ENCODE peak calls at places on chromosomes 5 and 9, in six cellular contexts. Z is SK-N-SH, Y is IMR-90, D is GM12878, I is HepG2, L is K562. B is an unnamed sample.

GRCh38 chr9:73916016-73916673 is 581.0 kb upstream of the RORB start:
- DNase-seq in D (no peak), L (peak; percentile 4), Z (peak; percentile 1), Y (no peak), I (peak; percentile 29), B (no peak)

GRCh38 chr5:81606150-81606549 is 144.7 kb downstream of the SSBP2 start:
- DNase-seq in L (peak; percentile 15), Y (no peak), I (no peak), Z (no peak), D (no peak), B (no peak)

GRCh38 chr5:94976863-94977262 is 308.0 kb downstream of the MCTP1 start:
- DNase-seq in Y (no peak), L (no peak), I (no peak), Z (no peak), D (no peak), B (no peak)

GRCh38 chr5:58582004-58582403 is 871 bp upstream of the RAB3C start:
- DNase-seq in L (no peak), D (no peak), Z (peak; percentile 65), I (no peak), Y (no peak), B (no peak)

GRCh38 chr5:10409504-10409903 is 32.2 kb upstream of the ROPN1L start:
- DNase-seq in I (no peak), Y (no peak), Z (no peak), L (no peak), D (no peak), B (no peak)

GRCh38 chr5:62572918-62573514 is 5.6 kb upstream of the LRRC70 start:
- DNase-seq in I (no peak), L (no peak), D (no peak), Y (peak; percentile 7), Z (no peak), B (no peak)

GRCh38 chr5:175479125-175479881 is 943 bp downstream of the SFXN1 start:
- DNase-seq in Z (peak; percentile 30), I (peak; percentile 30), D (no peak), Y (no peak), L (peak; percentile 24), B (no peak)

GRCh38 chr9:110895141-110895912 is 142.9 kb downstream of the LPAR1 start:
- DNase-seq in D (no peak), Y (no peak), L (no peak), I (no peak), Z (no peak), B (no peak)

GRCh38 chr5:65508978-65509377 is 27.3 kb upstream of the ADAMTS6 start:
- DNase-seq in I (no peak), Z (no peak), Y (peak; percentile 67), L (no peak), D (no peak), B (no peak)

GRCh38 chr5:39699164-39699563 is 274.4 kb upstream of the DAB2 start:
- DNase-seq in Z (no peak), I (no peak), L (no peak), D (no peak), Y (no peak), B (no peak)

GRCh38 chr9:22098636-22099332 is 89.7 kb upstream of the CDKN2B start:
- DNase-seq in D (no peak), L (no peak), I (no peak), Z (no peak), Y (no peak), B (no peak)

GRCh38 chr5:173639-174600 is 17.4 kb upstream of the LRRC14B start:
- DNase-seq in Y (no peak), Z (no peak), L (no peak), D (no peak), I (no peak), B (no peak)

GRCh38 chr9:117403848-117404247 is 11.0 kb downstream of the ASTN2 start:
- DNase-seq in Y (no peak), I (no peak), Z (no peak), L (no peak), D (no peak), B (no peak)

GRCh38 chr5:132270706-132271105 is 13.2 kb downstream of the PDLIM4 start:
- DNase-seq in I (no peak), Z (no peak), D (no peak), Y (no peak), L (no peak), B (no peak)

GRCh38 chr5:143173139-143173889 is 230.2 kb downstream of the NR3C1 start:
- DNase-seq in D (no peak), Y (no peak), I (peak; percentile 51), L (no peak), Z (no peak), B (no peak)

GRCh38 chr5:85000671-85001070 is 616.0 kb upstream of the EDIL3 start:
- DNase-seq in D (no peak), L (no peak), Z (no peak), I (no peak), Y (peak; percentile 24), B (no peak)

GRCh38 chr9:3468407-3469205 is 57.2 kb downstream of the RFX3 start:
- DNase-seq in Y (no peak), L (no peak), Z (no peak), I (no peak), D (no peak), B (no peak)

GRCh38 chr5:57366744-57367143 is 115.9 kb downstream of the ACTBL2 start:
- DNase-seq in Z (no peak), Y (peak; percentile 28), I (peak; percentile 77), L (no peak), D (no peak), B (peak; percentile 74)

GRCh38 chr5:140336388-140336787 is 10.0 kb downstream of the HBEGF start:
- DNase-seq in D (no peak), Y (no peak), I (peak; percentile 63), Z (no peak), L (no peak), B (no peak)

GRCh38 chr5:60668715-60669304 is 31.2 kb downstream of the DEPDC1B start:
- DNase-seq in I (peak; percentile 33), Y (peak; percentile 41), D (no peak), Z (peak; percentile 22), L (no peak), B (peak; percentile 15)

GRCh38 chr9:2153599-2154217 is 138.6 kb downstream of the SMARCA2 start:
- DNase-seq in D (no peak), Y (no peak), L (no peak), I (no peak), Z (no peak), B (no peak)

GRCh38 chr9:116641292-116642059 is 45.6 kb upstream of the TRIM32 start:
- DNase-seq in L (no peak), I (no peak), Z (no peak), Y (no peak), D (no peak), B (no peak)

GRCh38 chr9:133774799-133775198 is 36.6 kb upstream of the SARDH start:
- DNase-seq in L (no peak), Y (no peak), D (no peak), Z (no peak), I (no peak), B (no peak)

GRCh38 chr5:82167372-82167771 is 110.8 kb downstream of the RPS23 start:
- DNase-seq in I (no peak), L (no peak), Y (peak; percentile 39), D (no peak), Z (no peak), B (no peak)

GRCh38 chr5:142770650-142771609 is 753 bp downstream of the ARHGAP26 start:
- DNase-seq in Y (no peak), D (no peak), L (peak; percentile 13), Z (peak; percentile 75), I (peak; percentile 69), B (peak; percentile 61)

GRCh38 chr5:178667109-178667508 is 40.3 kb upstream of the CLK4 start:
- DNase-seq in Y (no peak), Z (no peak), I (no peak), D (no peak), L (no peak), B (no peak)
- TF ChIP-seq SMC3 in Y (no peak), Z (no peak), I (no peak), D (no peak), L (no peak), B (no peak)

DNA sequence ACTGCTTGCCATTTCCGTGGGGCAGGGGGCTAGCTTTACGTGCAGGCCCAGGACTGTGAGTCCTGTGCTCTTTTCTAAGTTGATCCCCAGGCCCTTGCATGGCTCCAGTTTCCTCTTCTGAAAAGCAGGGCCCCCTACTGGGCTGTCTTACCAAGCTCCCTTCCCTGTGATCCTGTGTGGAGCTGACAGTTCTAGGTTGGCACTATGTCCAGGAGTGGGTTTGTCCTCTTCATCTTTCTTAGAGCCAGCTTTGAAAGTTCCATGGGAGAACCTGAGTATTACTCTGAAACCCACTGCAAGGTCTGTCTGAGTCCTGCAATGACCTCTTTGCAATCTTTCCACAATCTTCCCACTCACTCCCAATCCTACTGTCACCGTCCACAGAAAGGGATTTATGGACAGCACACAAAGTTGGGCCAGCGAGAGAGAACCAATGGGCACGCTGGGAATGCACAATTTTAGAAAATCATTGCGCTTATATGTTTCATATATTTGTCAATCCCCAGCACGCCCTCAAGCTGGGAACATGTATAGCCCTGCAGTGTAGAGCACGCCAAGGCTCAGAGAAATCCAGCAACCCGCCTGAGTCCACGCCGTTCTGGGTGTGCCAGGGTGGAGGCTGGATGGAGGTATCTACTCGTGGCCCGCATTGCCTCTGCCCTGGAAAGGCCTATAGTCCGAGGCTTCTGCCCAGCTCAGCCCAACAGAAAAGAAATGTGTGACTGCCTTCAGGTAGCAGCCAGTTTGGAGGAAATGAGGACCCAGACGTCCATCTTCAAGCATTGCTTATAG is 18.0 kb downstream of the S1PR3 start:
- DNase-seq in L (no peak), D (no peak), Z (no peak), Y (no peak), I (no peak), B (no peak)
- TF ChIP-seq SMC3 in L (no peak), D (no peak), Z (no peak), Y (no peak), I (no peak), B (no peak)

GRCh38 chr9:109453210-109453842 is 44.8 kb downstream of the PTPN3 start:
- DNase-seq in L (no peak), I (no peak), Z (peak; percentile 64), Y (peak; percentile 81), D (no peak), B (peak; percentile 42)
- TF ChIP-seq SMC3 in L (no peak), I (no peak), Z (no peak), Y (no peak), D (no peak), B (no peak)

DNA sequence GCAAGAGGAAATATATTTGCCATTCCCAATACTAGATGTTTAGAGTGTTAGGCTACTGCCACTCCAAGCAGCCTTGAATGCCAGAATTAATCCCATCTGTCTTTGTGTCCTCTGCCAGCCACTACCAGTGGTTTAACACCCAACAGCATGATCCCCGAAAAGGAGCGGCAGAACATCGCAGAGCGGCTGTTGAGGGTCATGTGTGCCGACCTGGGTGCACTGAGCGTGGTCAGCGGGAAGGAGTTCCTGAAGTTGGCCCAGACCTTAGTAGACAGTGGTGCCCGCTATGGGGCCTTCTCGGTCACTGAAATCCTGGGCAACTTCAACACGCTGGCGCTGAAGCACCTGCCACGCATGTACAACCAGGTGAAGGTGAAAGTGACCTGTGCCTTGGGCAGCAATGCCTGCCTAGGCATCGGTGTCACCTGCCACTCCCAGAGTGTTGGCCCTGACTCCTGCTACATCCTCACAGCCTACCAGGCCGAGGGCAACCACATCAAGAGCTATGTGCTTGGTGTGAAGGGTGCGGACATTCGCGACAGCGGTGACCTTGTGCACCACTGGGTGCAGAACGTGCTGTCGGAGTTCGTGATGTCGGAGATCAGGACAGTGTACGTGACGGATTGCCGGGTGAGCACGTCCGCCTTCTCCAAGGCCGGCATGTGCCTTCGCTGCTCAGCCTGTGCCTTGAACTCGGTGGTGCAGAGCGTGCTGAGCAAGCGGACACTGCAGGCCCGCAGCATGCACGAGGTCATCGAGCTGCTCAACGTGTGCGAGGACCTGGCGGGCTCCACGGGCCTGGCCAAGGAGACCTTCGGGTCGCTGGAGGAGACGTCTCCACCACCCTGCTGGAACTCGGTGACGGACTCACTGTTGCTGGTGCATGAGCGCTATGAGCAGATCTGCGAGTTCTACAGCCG is 29.3 kb downstream of the AMBP start:
- DNase-seq in D (no peak), Z (no peak), I (no peak), Y (no peak), L (no peak), B (no peak)
- TF ChIP-seq SMC3 in D (no peak), Z (no peak), I (no peak), Y (no peak), L (no peak), B (no peak)

B was measured in A549.